ENCODE peak calls at places on chromosomes 12 and 14, in seven cellular contexts. One of them, this sample, is unnamed.

GRCh38 chr14:91227183-91227628 is 17.3 kb downstream of the GPR68 start:
- DNase-seq in left lung: no peak
- DNase-seq in NCI-H1092 treated with DMSO at 0.1 percent for 48 hours: no peak
- DNase-seq in uterus: no peak
- DNase-seq in stimulated activated CD8-positive, alpha-beta memory T cell treated with anti-CD3 and anti-CD28 coated beads, Interleukin-15, amount 100 ng/mL, for 4 hours: no peak
- DNase-seq in RPMI7951: no peak
- DNase-seq in ovary: no peak
- DNase-seq in this sample: no peak

GRCh38 chr14:81303258-81303935 is 82.6 kb upstream of the GTF2A1 start:
- DNase-seq in ovary: no peak
- DNase-seq in NCI-H1092 treated with DMSO at 0.1 percent for 48 hours: no peak
- DNase-seq in left lung: peak; percentile 78
- DNase-seq in RPMI7951: no peak
- DNase-seq in uterus: peak; percentile 21
- DNase-seq in stimulated activated CD8-positive, alpha-beta memory T cell treated with anti-CD3 and anti-CD28 coated beads, Interleukin-15, amount 100 ng/mL, for 4 hours: peak; percentile 2
- DNase-seq in this sample: no peak

GRCh38 chr12:114671664-114672476 is 12.1 kb downstream of the TBX3 start:
- DNase-seq in RPMI7951: no peak
- DNase-seq in left lung: no peak
- DNase-seq in NCI-H1092 treated with DMSO at 0.1 percent for 48 hours: no peak
- DNase-seq in stimulated activated CD8-positive, alpha-beta memory T cell treated with anti-CD3 and anti-CD28 coated beads, Interleukin-15, amount 100 ng/mL, for 4 hours: no peak
- DNase-seq in uterus: peak; percentile 86
- DNase-seq in ovary: no peak
- DNase-seq in this sample: no peak

GRCh38 chr12:56840922-56841321 is 77.8 kb downstream of the HSD17B6 start:
- DNase-seq in stimulated activated CD8-positive, alpha-beta memory T cell treated with anti-CD3 and anti-CD28 coated beads, Interleukin-15, amount 100 ng/mL, for 4 hours: no peak
- DNase-seq in uterus: no peak
- DNase-seq in ovary: peak; percentile 28
- DNase-seq in NCI-H1092 treated with DMSO at 0.1 percent for 48 hours: no peak
- DNase-seq in left lung: no peak
- DNase-seq in RPMI7951: peak; percentile 39
- DNase-seq in this sample: peak; percentile 29

GRCh38 chr12:83886479-83886878 is 1026.1 kb downstream of the SLC6A15 start:
- DNase-seq in ovary: no peak
- DNase-seq in left lung: no peak
- DNase-seq in stimulated activated CD8-positive, alpha-beta memory T cell treated with anti-CD3 and anti-CD28 coated beads, Interleukin-15, amount 100 ng/mL, for 4 hours: no peak
- DNase-seq in RPMI7951: no peak
- DNase-seq in uterus: no peak
- DNase-seq in NCI-H1092 treated with DMSO at 0.1 percent for 48 hours: no peak
- DNase-seq in this sample: no peak

GRCh38 chr14:55721353-55721752 is 141.3 kb downstream of the KTN1 start:
- DNase-seq in NCI-H1092 treated with DMSO at 0.1 percent for 48 hours: no peak
- DNase-seq in ovary: no peak
- DNase-seq in stimulated activated CD8-positive, alpha-beta memory T cell treated with anti-CD3 and anti-CD28 coated beads, Interleukin-15, amount 100 ng/mL, for 4 hours: no peak
- DNase-seq in left lung: no peak
- DNase-seq in RPMI7951: peak; percentile 93
- DNase-seq in uterus: no peak
- DNase-seq in this sample: no peak

GRCh38 chr14:37056473-37056872 is 115.9 kb downstream of the SLC25A21 start:
- DNase-seq in left lung: no peak
- DNase-seq in NCI-H1092 treated with DMSO at 0.1 percent for 48 hours: no peak
- DNase-seq in uterus: no peak
- DNase-seq in stimulated activated CD8-positive, alpha-beta memory T cell treated with anti-CD3 and anti-CD28 coated beads, Interleukin-15, amount 100 ng/mL, for 4 hours: no peak
- DNase-seq in ovary: no peak
- DNase-seq in RPMI7951: peak; percentile 37
- DNase-seq in this sample: no peak

GRCh38 chr12:50690923-50691322 is 73.0 kb upstream of the ATF1 start:
- DNase-seq in uterus: no peak
- DNase-seq in stimulated activated CD8-positive, alpha-beta memory T cell treated with anti-CD3 and anti-CD28 coated beads, Interleukin-15, amount 100 ng/mL, for 4 hours: no peak
- DNase-seq in ovary: no peak
- DNase-seq in left lung: no peak
- DNase-seq in RPMI7951: peak; percentile 5
- DNase-seq in NCI-H1092 treated with DMSO at 0.1 percent for 48 hours: no peak
- DNase-seq in this sample: peak; percentile 34

GRCh38 chr12:30753233-30753632 is 1.5 kb downstream of the CAPRIN2 start:
- DNase-seq in stimulated activated CD8-positive, alpha-beta memory T cell treated with anti-CD3 and anti-CD28 coated beads, Interleukin-15, amount 100 ng/mL, for 4 hours: no peak
- DNase-seq in ovary: no peak
- DNase-seq in uterus: no peak
- DNase-seq in RPMI7951: peak; percentile 64
- DNase-seq in NCI-H1092 treated with DMSO at 0.1 percent for 48 hours: no peak
- DNase-seq in left lung: no peak
- DNase-seq in this sample: no peak

GRCh38 chr14:82710257-82710841 is 1176.7 kb upstream of the SEL1L start:
- DNase-seq in NCI-H1092 treated with DMSO at 0.1 percent for 48 hours: peak; percentile 6
- DNase-seq in uterus: peak; percentile 15
- DNase-seq in RPMI7951: peak; percentile 29
- DNase-seq in left lung: peak; percentile 37
- DNase-seq in stimulated activated CD8-positive, alpha-beta memory T cell treated with anti-CD3 and anti-CD28 coated beads, Interleukin-15, amount 100 ng/mL, for 4 hours: no peak
- DNase-seq in ovary: peak; percentile 38
- DNase-seq in this sample: peak; percentile 25

GRCh38 chr14:58922211-58922940 is 266.1 kb upstream of the DAAM1 start:
- DNase-seq in left lung: no peak
- DNase-seq in stimulated activated CD8-positive, alpha-beta memory T cell treated with anti-CD3 and anti-CD28 coated beads, Interleukin-15, amount 100 ng/mL, for 4 hours: no peak
- DNase-seq in uterus: no peak
- DNase-seq in ovary: no peak
- DNase-seq in NCI-H1092 treated with DMSO at 0.1 percent for 48 hours: no peak
- DNase-seq in RPMI7951: peak; percentile 50
- DNase-seq in this sample: no peak

GRCh38 chr12:102696045-102696444 is 215.7 kb upstream of the IGF1 start:
- DNase-seq in uterus: no peak
- DNase-seq in left lung: no peak
- DNase-seq in RPMI7951: no peak
- DNase-seq in ovary: no peak
- DNase-seq in stimulated activated CD8-positive, alpha-beta memory T cell treated with anti-CD3 and anti-CD28 coated beads, Interleukin-15, amount 100 ng/mL, for 4 hours: no peak
- DNase-seq in NCI-H1092 treated with DMSO at 0.1 percent for 48 hours: no peak
- DNase-seq in this sample: no peak

GRCh38 chr12:26338574-26339572 is 143.5 kb downstream of the SSPN start:
- DNase-seq in left lung: no peak
- DNase-seq in RPMI7951: peak; percentile 68
- DNase-seq in ovary: no peak
- DNase-seq in NCI-H1092 treated with DMSO at 0.1 percent for 48 hours: no peak
- DNase-seq in uterus: no peak
- DNase-seq in stimulated activated CD8-positive, alpha-beta memory T cell treated with anti-CD3 and anti-CD28 coated beads, Interleukin-15, amount 100 ng/mL, for 4 hours: no peak
- DNase-seq in this sample: no peak

GRCh38 chr14:80867091-80867490 is 74.4 kb downstream of the CEP128 start:
- DNase-seq in uterus: no peak
- DNase-seq in RPMI7951: peak; percentile 13
- DNase-seq in stimulated activated CD8-positive, alpha-beta memory T cell treated with anti-CD3 and anti-CD28 coated beads, Interleukin-15, amount 100 ng/mL, for 4 hours: no peak
- DNase-seq in NCI-H1092 treated with DMSO at 0.1 percent for 48 hours: no peak
- DNase-seq in ovary: no peak
- DNase-seq in left lung: no peak
- DNase-seq in this sample: no peak

GRCh38 chr12:74394647-74395046 is 143.0 kb upstream of the ATXN7L3B start:
- DNase-seq in stimulated activated CD8-positive, alpha-beta memory T cell treated with anti-CD3 and anti-CD28 coated beads, Interleukin-15, amount 100 ng/mL, for 4 hours: no peak
- DNase-seq in ovary: no peak
- DNase-seq in NCI-H1092 treated with DMSO at 0.1 percent for 48 hours: no peak
- DNase-seq in RPMI7951: no peak
- DNase-seq in left lung: no peak
- DNase-seq in uterus: no peak
- DNase-seq in this sample: no peak

GRCh38 chr14:100523536-100524025 is 63.6 kb downstream of the BEGAIN start:
- DNase-seq in NCI-H1092 treated with DMSO at 0.1 percent for 48 hours: peak; percentile 31
- DNase-seq in left lung: peak; percentile 9
- DNase-seq in stimulated activated CD8-positive, alpha-beta memory T cell treated with anti-CD3 and anti-CD28 coated beads, Interleukin-15, amount 100 ng/mL, for 4 hours: no peak
- DNase-seq in RPMI7951: no peak
- DNase-seq in ovary: no peak
- DNase-seq in uterus: no peak
- DNase-seq in this sample: no peak

GRCh38 chr14:82394916-82395315 is 861.3 kb upstream of the SEL1L start:
- DNase-seq in ovary: no peak
- DNase-seq in stimulated activated CD8-positive, alpha-beta memory T cell treated with anti-CD3 and anti-CD28 coated beads, Interleukin-15, amount 100 ng/mL, for 4 hours: no peak
- DNase-seq in NCI-H1092 treated with DMSO at 0.1 percent for 48 hours: peak; percentile 31
- DNase-seq in uterus: no peak
- DNase-seq in left lung: no peak
- DNase-seq in RPMI7951: no peak
- DNase-seq in this sample: no peak

GRCh38 chr14:47929334-47929733 is 253.9 kb upstream of the MDGA2 start:
- DNase-seq in uterus: no peak
- DNase-seq in left lung: no peak
- DNase-seq in stimulated activated CD8-positive, alpha-beta memory T cell treated with anti-CD3 and anti-CD28 coated beads, Interleukin-15, amount 100 ng/mL, for 4 hours: no peak
- DNase-seq in NCI-H1092 treated with DMSO at 0.1 percent for 48 hours: no peak
- DNase-seq in RPMI7951: no peak
- DNase-seq in ovary: no peak
- DNase-seq in this sample: no peak

GRCh38 chr12:53443955-53444354 is 2.4 kb downstream of the PRR13 start:
- DNase-seq in NCI-H1092 treated with DMSO at 0.1 percent for 48 hours: no peak
- DNase-seq in left lung: no peak
- DNase-seq in RPMI7951: no peak
- DNase-seq in stimulated activated CD8-positive, alpha-beta memory T cell treated with anti-CD3 and anti-CD28 coated beads, Interleukin-15, amount 100 ng/mL, for 4 hours: no peak
- DNase-seq in uterus: no peak
- DNase-seq in ovary: no peak
- DNase-seq in this sample: no peak

GRCh38 chr14:59301354-59301753 is 112.9 kb downstream of the DAAM1 start:
- DNase-seq in uterus: no peak
- DNase-seq in stimulated activated CD8-positive, alpha-beta memory T cell treated with anti-CD3 and anti-CD28 coated beads, Interleukin-15, amount 100 ng/mL, for 4 hours: peak; percentile 1
- DNase-seq in left lung: no peak
- DNase-seq in NCI-H1092 treated with DMSO at 0.1 percent for 48 hours: no peak
- DNase-seq in RPMI7951: no peak
- DNase-seq in ovary: no peak
- DNase-seq in this sample: no peak

GRCh38 chr14:104820669-104821228 is 19.8 kb downstream of the ZBTB42 start:
- DNase-seq in stimulated activated CD8-positive, alpha-beta memory T cell treated with anti-CD3 and anti-CD28 coated beads, Interleukin-15, amount 100 ng/mL, for 4 hours: no peak
- DNase-seq in ovary: peak; percentile 64
- DNase-seq in RPMI7951: peak; percentile 64
- DNase-seq in uterus: peak; percentile 36
- DNase-seq in left lung: peak; percentile 64
- DNase-seq in NCI-H1092 treated with DMSO at 0.1 percent for 48 hours: no peak
- DNase-seq in this sample: peak; percentile 63

GRCh38 chr14:52412426-52412825 is 98.3 kb downstream of the PTGER2 start:
- DNase-seq in uterus: no peak
- DNase-seq in stimulated activated CD8-positive, alpha-beta memory T cell treated with anti-CD3 and anti-CD28 coated beads, Interleukin-15, amount 100 ng/mL, for 4 hours: no peak
- DNase-seq in ovary: no peak
- DNase-seq in NCI-H1092 treated with DMSO at 0.1 percent for 48 hours: no peak
- DNase-seq in RPMI7951: no peak
- DNase-seq in left lung: no peak
- DNase-seq in this sample: no peak

GRCh38 chr14:84080961-84081360 is 1449.0 kb upstream of the FLRT2 start:
- DNase-seq in ovary: no peak
- DNase-seq in NCI-H1092 treated with DMSO at 0.1 percent for 48 hours: no peak
- DNase-seq in left lung: no peak
- DNase-seq in stimulated activated CD8-positive, alpha-beta memory T cell treated with anti-CD3 and anti-CD28 coated beads, Interleukin-15, amount 100 ng/mL, for 4 hours: no peak
- DNase-seq in uterus: no peak
- DNase-seq in RPMI7951: no peak
- DNase-seq in this sample: no peak

GRCh38 chr12:30837595-30837994 is 82.8 kb upstream of the CAPRIN2 start:
- DNase-seq in RPMI7951: no peak
- DNase-seq in stimulated activated CD8-positive, alpha-beta memory T cell treated with anti-CD3 and anti-CD28 coated beads, Interleukin-15, amount 100 ng/mL, for 4 hours: no peak
- DNase-seq in uterus: no peak
- DNase-seq in NCI-H1092 treated with DMSO at 0.1 percent for 48 hours: no peak
- DNase-seq in ovary: no peak
- DNase-seq in left lung: no peak
- DNase-seq in this sample: no peak

GRCh38 chr14:36054353-36055051 is 122.0 kb downstream of the PTCSC3 start:
- DNase-seq in left lung: no peak
- DNase-seq in uterus: peak; percentile 17
- DNase-seq in RPMI7951: no peak
- DNase-seq in ovary: no peak
- DNase-seq in stimulated activated CD8-positive, alpha-beta memory T cell treated with anti-CD3 and anti-CD28 coated beads, Interleukin-15, amount 100 ng/mL, for 4 hours: no peak
- DNase-seq in NCI-H1092 treated with DMSO at 0.1 percent for 48 hours: no peak
- DNase-seq in this sample: no peak

GRCh38 chr12:85580562-85581168 is 255.5 kb downstream of the RASSF9 start:
- DNase-seq in uterus: peak; percentile 40
- DNase-seq in ovary: no peak
- DNase-seq in RPMI7951: peak; percentile 3
- DNase-seq in NCI-H1092 treated with DMSO at 0.1 percent for 48 hours: peak; percentile 2
- DNase-seq in left lung: no peak
- DNase-seq in stimulated activated CD8-positive, alpha-beta memory T cell treated with anti-CD3 and anti-CD28 coated beads, Interleukin-15, amount 100 ng/mL, for 4 hours: no peak
- DNase-seq in this sample: peak; percentile 19

GRCh38 chr12:75489613-75490210 is 9.2 kb downstream of the GLIPR1 start:
- DNase-seq in ovary: no peak
- DNase-seq in RPMI7951: peak; percentile 47
- DNase-seq in left lung: no peak
- DNase-seq in stimulated activated CD8-positive, alpha-beta memory T cell treated with anti-CD3 and anti-CD28 coated beads, Interleukin-15, amount 100 ng/mL, for 4 hours: no peak
- DNase-seq in uterus: no peak
- DNase-seq in NCI-H1092 treated with DMSO at 0.1 percent for 48 hours: no peak
- DNase-seq in this sample: no peak

GRCh38 chr12:31037921-31038320 is 35.7 kb upstream of the DDX11 start:
- DNase-seq in stimulated activated CD8-positive, alpha-beta memory T cell treated with anti-CD3 and anti-CD28 coated beads, Interleukin-15, amount 100 ng/mL, for 4 hours: no peak
- DNase-seq in uterus: no peak
- DNase-seq in NCI-H1092 treated with DMSO at 0.1 percent for 48 hours: no peak
- DNase-seq in ovary: no peak
- DNase-seq in left lung: no peak
- DNase-seq in RPMI7951: no peak
- DNase-seq in this sample: no peak

GRCh38 chr12:66296171-66296683 is 6.1 kb upstream of the HELB start:
- DNase-seq in stimulated activated CD8-positive, alpha-beta memory T cell treated with anti-CD3 and anti-CD28 coated beads, Interleukin-15, amount 100 ng/mL, for 4 hours: no peak
- DNase-seq in NCI-H1092 treated with DMSO at 0.1 percent for 48 hours: no peak
- DNase-seq in RPMI7951: peak; percentile 11
- DNase-seq in ovary: no peak
- DNase-seq in uterus: no peak
- DNase-seq in left lung: no peak
- DNase-seq in this sample: no peak

GRCh38 chr14:100761481-100761880 is 34.8 kb downstream of the DLK1 start:
- DNase-seq in stimulated activated CD8-positive, alpha-beta memory T cell treated with anti-CD3 and anti-CD28 coated beads, Interleukin-15, amount 100 ng/mL, for 4 hours: no peak
- DNase-seq in NCI-H1092 treated with DMSO at 0.1 percent for 48 hours: no peak
- DNase-seq in left lung: no peak
- DNase-seq in ovary: no peak
- DNase-seq in RPMI7951: peak; percentile 53
- DNase-seq in uterus: no peak
- DNase-seq in this sample: no peak

GRCh38 chr14:76876076-76876475 is 49.9 kb downstream of the LRRC74A start:
- DNase-seq in RPMI7951: peak; percentile 67
- DNase-seq in uterus: peak; percentile 52
- DNase-seq in left lung: peak; percentile 57
- DNase-seq in NCI-H1092 treated with DMSO at 0.1 percent for 48 hours: peak; percentile 55
- DNase-seq in ovary: peak; percentile 69
- DNase-seq in stimulated activated CD8-positive, alpha-beta memory T cell treated with anti-CD3 and anti-CD28 coated beads, Interleukin-15, amount 100 ng/mL, for 4 hours: no peak
- DNase-seq in this sample: peak; percentile 53

GRCh38 chr12:13982010-13982409 is 608 bp upstream of the GRIN2B start:
- DNase-seq in ovary: peak; percentile 36
- DNase-seq in NCI-H1092 treated with DMSO at 0.1 percent for 48 hours: no peak
- DNase-seq in stimulated activated CD8-positive, alpha-beta memory T cell treated with anti-CD3 and anti-CD28 coated beads, Interleukin-15, amount 100 ng/mL, for 4 hours: no peak
- DNase-seq in left lung: no peak
- DNase-seq in RPMI7951: no peak
- DNase-seq in uterus: no peak
- DNase-seq in this sample: no peak

GRCh38 chr14:61616524-61617185 is 78.7 kb upstream of the HIF1A start:
- DNase-seq in stimulated activated CD8-positive, alpha-beta memory T cell treated with anti-CD3 and anti-CD28 coated beads, Interleukin-15, amount 100 ng/mL, for 4 hours: no peak
- DNase-seq in uterus: no peak
- DNase-seq in left lung: no peak
- DNase-seq in RPMI7951: peak; percentile 82
- DNase-seq in NCI-H1092 treated with DMSO at 0.1 percent for 48 hours: no peak
- DNase-seq in ovary: no peak
- DNase-seq in this sample: no peak

GRCh38 chr14:96575233-96575632 is 73.1 kb downstream of the PAPOLA start:
- DNase-seq in left lung: no peak
- DNase-seq in uterus: no peak
- DNase-seq in stimulated activated CD8-positive, alpha-beta memory T cell treated with anti-CD3 and anti-CD28 coated beads, Interleukin-15, amount 100 ng/mL, for 4 hours: no peak
- DNase-seq in RPMI7951: no peak
- DNase-seq in ovary: no peak
- DNase-seq in NCI-H1092 treated with DMSO at 0.1 percent for 48 hours: no peak
- DNase-seq in this sample: no peak

GRCh38 chr12:82687020-82687951 is 580 bp downstream of the TMTC2 start:
- DNase-seq in ovary: peak; percentile 32
- DNase-seq in stimulated activated CD8-positive, alpha-beta memory T cell treated with anti-CD3 and anti-CD28 coated beads, Interleukin-15, amount 100 ng/mL, for 4 hours: peak; percentile 24
- DNase-seq in uterus: peak; percentile 33
- DNase-seq in NCI-H1092 treated with DMSO at 0.1 percent for 48 hours: peak; percentile 74
- DNase-seq in left lung: peak; percentile 63
- DNase-seq in RPMI7951: peak; percentile 10
- DNase-seq in this sample: peak; percentile 29

GRCh38 chr14:63050694-63051093 is 5.4 kb upstream of the KCNH5 start:
- DNase-seq in uterus: no peak
- DNase-seq in RPMI7951: no peak
- DNase-seq in ovary: no peak
- DNase-seq in NCI-H1092 treated with DMSO at 0.1 percent for 48 hours: no peak
- DNase-seq in left lung: no peak
- DNase-seq in stimulated activated CD8-positive, alpha-beta memory T cell treated with anti-CD3 and anti-CD28 coated beads, Interleukin-15, amount 100 ng/mL, for 4 hours: no peak
- DNase-seq in this sample: no peak

GRCh38 chr14:71582705-71583104 is 349.5 kb upstream of the RGS6 start:
- DNase-seq in NCI-H1092 treated with DMSO at 0.1 percent for 48 hours: no peak
- DNase-seq in ovary: no peak
- DNase-seq in uterus: no peak
- DNase-seq in stimulated activated CD8-positive, alpha-beta memory T cell treated with anti-CD3 and anti-CD28 coated beads, Interleukin-15, amount 100 ng/mL, for 4 hours: no peak
- DNase-seq in left lung: no peak
- DNase-seq in RPMI7951: peak; percentile 47
- DNase-seq in this sample: no peak

GRCh38 chr12:15808250-15808971 is 19.2 kb upstream of the EPS8 start:
- DNase-seq in stimulated activated CD8-positive, alpha-beta memory T cell treated with anti-CD3 and anti-CD28 coated beads, Interleukin-15, amount 100 ng/mL, for 4 hours: no peak
- DNase-seq in ovary: no peak
- DNase-seq in RPMI7951: no peak
- DNase-seq in left lung: no peak
- DNase-seq in uterus: no peak
- DNase-seq in NCI-H1092 treated with DMSO at 0.1 percent for 48 hours: no peak
- DNase-seq in this sample: no peak